ENCODE peak calls at places on chromosome 15, in seven cellular contexts. E, K, O, S, H, J and I are unnamed samples.

GRCh38 chr15:87667643-87668042 is 588.9 kb downstream of the NTRK3 start:
- DNase-seq in H (no peak), S (no peak), E (no peak), O (no peak), J (no peak), K (no peak), I (no peak)

GRCh38 chr15:67021455-67021854 is 43.9 kb upstream of the SMAD3 start:
- DNase-seq in E (no peak), J (no peak), O (no peak), S (no peak), K (no peak), H (no peak), I (no peak)

GRCh38 chr15:56765252-56765651 is 31.9 kb upstream of the ZNF280D start:
- DNase-seq in S (no peak), K (no peak), H (no peak), J (peak; percentile 81), O (peak; percentile 86), E (peak; percentile 59), I (no peak)

GRCh38 chr15:71250936-71251468 is 135.7 kb downstream of the THSD4 start:
- DNase-seq in J (no peak), E (no peak), H (no peak), O (no peak), K (no peak), S (no peak), I (no peak)

GRCh38 chr15:56868251-56868650 is 50.2 kb upstream of the TCF12 start:
- DNase-seq in J (no peak), H (no peak), K (no peak), O (no peak), E (no peak), S (no peak), I (no peak)

GRCh38 chr15:43880406-43881184 is 53.8 kb downstream of the WDR76 start:
- DNase-seq in S (no peak), J (peak; percentile 13), E (peak; percentile 18), K (peak; percentile 37), H (no peak), O (peak; percentile 38), I (no peak)

GRCh38 chr15:39543651-39544050 is 37.2 kb upstream of the THBS1 start:
- DNase-seq in K (no peak), O (peak; percentile 7), E (no peak), H (no peak), S (no peak), J (no peak), I (no peak)

GRCh38 chr15:50162988-50163718 is 18.8 kb upstream of the SLC27A2 start:
- DNase-seq in S (no peak), K (no peak), H (no peak), J (peak; percentile 51), E (no peak), O (no peak), I (no peak)

GRCh38 chr15:40454904-40455391 is 14.2 kb downstream of the BAHD1 start:
- DNase-seq in S (no peak), J (peak; percentile 42), O (peak; percentile 68), K (no peak), E (no peak), H (no peak), I (no peak)

GRCh38 chr15:72766025-72766424 is 17.5 kb downstream of the ADPGK start:
- DNase-seq in S (no peak), K (no peak), H (no peak), O (no peak), J (no peak), E (no peak), I (no peak)

GRCh38 chr15:48683991-48684765 is 38.7 kb upstream of the FBN1 start:
- DNase-seq in E (no peak), S (no peak), O (no peak), H (no peak), J (no peak), K (no peak), I (no peak)

GRCh38 chr15:49645937-49646336 is 25.1 kb downstream of the DTWD1 start:
- DNase-seq in E (peak; percentile 57), K (peak; percentile 74), H (no peak), S (no peak), O (peak; percentile 82), J (peak; percentile 79), I (no peak)

GRCh38 chr15:28948036-28948435 is 62.3 kb downstream of the APBA2 start:
- DNase-seq in O (no peak), H (no peak), J (no peak), K (peak; percentile 5), S (no peak), E (no peak), I (no peak)

GRCh38 chr15:38559908-38560307 is 4.7 kb downstream of the RASGRP1 start:
- DNase-seq in O (no peak), K (no peak), E (no peak), S (no peak), H (no peak), J (no peak), I (no peak)

GRCh38 chr15:74653426-74654082 is 37.9 kb downstream of the CLK3 start:
- DNase-seq in K (peak; percentile 50), H (peak; percentile 63), J (peak; percentile 85), S (no peak), O (peak; percentile 86), E (peak; percentile 76), I (no peak)

GRCh38 chr15:40339621-40339945 is 1.2 kb downstream of the CCDC9B start:
- DNase-seq in E (no peak), O (no peak), K (no peak), J (no peak), H (no peak), S (no peak), I (no peak)

GRCh38 chr15:42108189-42108588 is 13.8 kb upstream of the PLA2G4D start:
- DNase-seq in O (no peak), H (no peak), S (no peak), J (no peak), E (no peak), K (no peak), I (no peak)

GRCh38 chr15:42108808-42109207 is 14.4 kb upstream of the PLA2G4D start:
- DNase-seq in O (no peak), K (no peak), E (no peak), J (no peak), H (no peak), S (no peak), I (no peak)

GRCh38 chr15:42110367-42110766 is 16.0 kb upstream of the PLA2G4D start:
- DNase-seq in H (no peak), K (no peak), O (no peak), S (no peak), J (no peak), E (no peak), I (no peak)

GRCh38 chr15:42106278-42106677 is 11.9 kb upstream of the PLA2G4D start:
- DNase-seq in S (no peak), J (no peak), E (no peak), K (no peak), H (no peak), O (no peak), I (no peak)

GRCh38 chr15:42107483-42107882 is 13.1 kb upstream of the PLA2G4D start:
- DNase-seq in O (no peak), S (no peak), H (no peak), E (no peak), K (no peak), J (no peak), I (no peak)
- TF ChIP-seq CTCF in O (no peak), S (no peak), H (no peak), E (no peak), K (no peak), J (no peak), I (no peak)

DNA sequence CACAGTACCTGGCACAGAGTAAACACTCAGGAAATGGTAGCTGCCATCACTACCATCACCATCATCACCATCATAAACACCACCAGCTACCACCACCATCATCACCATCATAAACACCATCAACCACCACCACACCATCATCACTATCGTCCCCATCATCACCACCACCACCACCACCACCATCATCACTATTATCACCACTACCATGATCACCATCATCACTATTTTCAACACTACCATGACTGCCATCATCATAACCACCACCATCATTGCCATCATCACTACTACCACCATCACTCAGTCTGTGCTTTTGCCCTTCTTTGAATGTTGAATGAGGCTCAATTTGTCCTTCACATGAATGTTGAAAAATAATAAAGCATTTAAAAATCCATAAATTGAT is 21.2 kb upstream of the IL16 start:
- DNase-seq in E (no peak), O (no peak), J (no peak), K (no peak), S (no peak), H (no peak), I (no peak)
- H3K4me3 ChIP-seq in E (no peak overlapping the region), O (no peak overlapping the region), J (no peak overlapping the region), K (no peak overlapping the region), S (no peak overlapping the region), H (no peak overlapping the region), I (no peak overlapping the region)

GRCh38 chr15:92304239-92304975 is 89.3 kb upstream of the ST8SIA2 start:
- DNase-seq in J (no peak), K (no peak), O (no peak), H (no peak), E (no peak), S (no peak), I (no peak)

GRCh38 chr15:92305342-92305741 is 88.3 kb upstream of the ST8SIA2 start:
- DNase-seq in E (no peak), O (no peak), J (no peak), H (no peak), S (no peak), K (no peak), I (no peak)

DNA sequence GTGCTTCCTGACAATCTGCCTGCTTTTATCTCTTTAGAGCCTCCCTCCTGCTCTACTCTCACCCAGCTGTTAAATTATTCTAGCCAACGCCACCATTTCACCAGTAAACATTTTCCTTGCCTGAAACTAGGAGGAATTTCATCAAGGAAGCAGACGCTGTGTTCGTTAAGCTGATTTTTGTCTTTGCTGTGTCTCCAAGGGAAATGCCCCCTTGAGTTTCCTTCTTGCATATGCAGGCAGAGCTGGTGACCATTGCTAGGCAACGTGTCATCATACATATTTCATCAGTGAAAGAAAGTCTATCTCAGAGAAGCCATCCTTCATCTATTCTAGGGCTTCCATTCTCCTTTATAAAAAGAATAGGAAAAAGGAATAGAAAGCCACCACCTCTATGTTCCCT is 87.0 kb upstream of the ST8SIA2 start:
- DNase-seq in O (no peak), K (no peak), J (no peak), H (no peak), E (no peak), S (no peak), I (no peak)
- TF ChIP-seq CTCF in O (no peak), K (no peak), J (no peak), H (no peak), E (peak; percentile 4), S (peak; percentile 25), I (peak; percentile 30)

GRCh38 chr15:98719169-98719515 is 70.8 kb downstream of the IGF1R start:
- DNase-seq in H (no peak), J (peak; percentile 37), S (no peak), K (no peak), E (no peak), O (no peak), I (no peak)
- H3K4me3 ChIP-seq in H (no peak overlapping the region), J (no peak overlapping the region), S (no peak overlapping the region), K (no peak overlapping the region), E (no peak overlapping the region), O (no peak overlapping the region), I (no peak overlapping the region)